ENCODE peak calls at places on chromosomes 1 and 21, in eight cellular contexts. One of them, this sample, is unnamed.

GRCh38 chr1:87202922-87203655 is 125.6 kb upstream of the LMO4 start:
- DNase-seq in lung: no peak
- DNase-seq in activated gamma-delta T cell treated with Interleukin-2 at 50 U/mL for 16 hours: no peak
- DNase-seq in NCI-H510A: no peak
- DNase-seq in HEK293T: no peak
- DNase-seq in SJCRH30: no peak
- DNase-seq in kidney tubule cell: no peak
- DNase-seq in stimulated activated CD8-positive, alpha-beta memory T cell treated with anti-CD3 and anti-CD28 coated beads, Interleukin-7, amount 100 ng/mL, for 4 hours: no peak
- DNase-seq in this sample: no peak

GRCh38 chr1:154191990-154192450 is at the start of gene TPM3:
- DNase-seq in SJCRH30: peak
- DNase-seq in HEK293T: no peak
- DNase-seq in kidney tubule cell: no peak
- DNase-seq in activated gamma-delta T cell treated with Interleukin-2 at 50 U/mL for 16 hours: no peak
- DNase-seq in NCI-H510A: no peak
- DNase-seq in lung: no peak
- DNase-seq in stimulated activated CD8-positive, alpha-beta memory T cell treated with anti-CD3 and anti-CD28 coated beads, Interleukin-7, amount 100 ng/mL, for 4 hours: no peak
- DNase-seq in this sample: no peak

GRCh38 chr21:39097335-39097861 is 85.9 kb downstream of the PSMG1 start:
- DNase-seq in HEK293T: no peak
- DNase-seq in kidney tubule cell: no peak
- DNase-seq in lung: peak
- DNase-seq in stimulated activated CD8-positive, alpha-beta memory T cell treated with anti-CD3 and anti-CD28 coated beads, Interleukin-7, amount 100 ng/mL, for 4 hours: no peak
- DNase-seq in NCI-H510A: no peak
- DNase-seq in activated gamma-delta T cell treated with Interleukin-2 at 50 U/mL for 16 hours: no peak
- DNase-seq in SJCRH30: no peak
- DNase-seq in this sample: no peak

GRCh38 chr21:39575778-39576177 is 37.0 kb upstream of the B3GALT5 start:
- DNase-seq in NCI-H510A: no peak
- DNase-seq in stimulated activated CD8-positive, alpha-beta memory T cell treated with anti-CD3 and anti-CD28 coated beads, Interleukin-7, amount 100 ng/mL, for 4 hours: no peak
- DNase-seq in kidney tubule cell: peak
- DNase-seq in lung: no peak
- DNase-seq in activated gamma-delta T cell treated with Interleukin-2 at 50 U/mL for 16 hours: no peak
- DNase-seq in HEK293T: no peak
- DNase-seq in SJCRH30: no peak
- DNase-seq in this sample: no peak

GRCh38 chr1:52159033-52159789 is 17.3 kb downstream of the ZFYVE9 start:
- DNase-seq in stimulated activated CD8-positive, alpha-beta memory T cell treated with anti-CD3 and anti-CD28 coated beads, Interleukin-7, amount 100 ng/mL, for 4 hours: no peak
- DNase-seq in SJCRH30: no peak
- DNase-seq in NCI-H510A: no peak
- DNase-seq in activated gamma-delta T cell treated with Interleukin-2 at 50 U/mL for 16 hours: no peak
- DNase-seq in lung: no peak
- DNase-seq in kidney tubule cell: peak
- DNase-seq in HEK293T: no peak
- DNase-seq in this sample: no peak

GRCh38 chr1:42392255-42392654 is 11.7 kb downstream of the RIMKLA start:
- DNase-seq in HEK293T: no peak
- DNase-seq in SJCRH30: no peak
- DNase-seq in NCI-H510A: peak
- DNase-seq in stimulated activated CD8-positive, alpha-beta memory T cell treated with anti-CD3 and anti-CD28 coated beads, Interleukin-7, amount 100 ng/mL, for 4 hours: no peak
- DNase-seq in kidney tubule cell: no peak
- DNase-seq in lung: no peak
- DNase-seq in activated gamma-delta T cell treated with Interleukin-2 at 50 U/mL for 16 hours: no peak
- DNase-seq in this sample: no peak

GRCh38 chr1:214637722-214638473 is 34.9 kb downstream of the CENPF start:
- DNase-seq in SJCRH30: no peak
- DNase-seq in HEK293T: peak
- DNase-seq in kidney tubule cell: peak
- DNase-seq in stimulated activated CD8-positive, alpha-beta memory T cell treated with anti-CD3 and anti-CD28 coated beads, Interleukin-7, amount 100 ng/mL, for 4 hours: no peak
- DNase-seq in activated gamma-delta T cell treated with Interleukin-2 at 50 U/mL for 16 hours: no peak
- DNase-seq in NCI-H510A: no peak
- DNase-seq in lung: no peak
- DNase-seq in this sample: no peak

GRCh38 chr1:18385239-18385790 is 95.4 kb upstream of the KLHDC7A start:
- DNase-seq in kidney tubule cell: no peak
- DNase-seq in SJCRH30: peak
- DNase-seq in activated gamma-delta T cell treated with Interleukin-2 at 50 U/mL for 16 hours: no peak
- DNase-seq in NCI-H510A: no peak
- DNase-seq in lung: no peak
- DNase-seq in HEK293T: no peak
- DNase-seq in stimulated activated CD8-positive, alpha-beta memory T cell treated with anti-CD3 and anti-CD28 coated beads, Interleukin-7, amount 100 ng/mL, for 4 hours: no peak
- DNase-seq in this sample: no peak

GRCh38 chr1:52658795-52659194 is 25.8 kb downstream of the SHISAL2A start:
- DNase-seq in HEK293T: no peak
- DNase-seq in stimulated activated CD8-positive, alpha-beta memory T cell treated with anti-CD3 and anti-CD28 coated beads, Interleukin-7, amount 100 ng/mL, for 4 hours: no peak
- DNase-seq in SJCRH30: no peak
- DNase-seq in NCI-H510A: no peak
- DNase-seq in kidney tubule cell: peak
- DNase-seq in activated gamma-delta T cell treated with Interleukin-2 at 50 U/mL for 16 hours: peak
- DNase-seq in lung: no peak
- DNase-seq in this sample: no peak

GRCh38 chr1:109912214-109912861 is 1.7 kb downstream of the CSF1 start:
- DNase-seq in SJCRH30: no peak
- DNase-seq in stimulated activated CD8-positive, alpha-beta memory T cell treated with anti-CD3 and anti-CD28 coated beads, Interleukin-7, amount 100 ng/mL, for 4 hours: no peak
- DNase-seq in HEK293T: no peak
- DNase-seq in NCI-H510A: no peak
- DNase-seq in activated gamma-delta T cell treated with Interleukin-2 at 50 U/mL for 16 hours: no peak
- DNase-seq in lung: no peak
- DNase-seq in kidney tubule cell: no peak
- DNase-seq in this sample: no peak

GRCh38 chr21:45542242-45542666 is at the start of gene SLC19A1:
- DNase-seq in HEK293T: peak
- DNase-seq in lung: peak
- DNase-seq in activated gamma-delta T cell treated with Interleukin-2 at 50 U/mL for 16 hours: peak
- DNase-seq in SJCRH30: peak
- DNase-seq in kidney tubule cell: peak
- DNase-seq in NCI-H510A: no peak
- DNase-seq in stimulated activated CD8-positive, alpha-beta memory T cell treated with anti-CD3 and anti-CD28 coated beads, Interleukin-7, amount 100 ng/mL, for 4 hours: peak
- DNase-seq in this sample: peak

GRCh38 chr1:160800645-160801408 is 4.9 kb downstream of the LY9 start:
- DNase-seq in NCI-H510A: no peak
- DNase-seq in lung: no peak
- DNase-seq in SJCRH30: no peak
- DNase-seq in HEK293T: no peak
- DNase-seq in activated gamma-delta T cell treated with Interleukin-2 at 50 U/mL for 16 hours: no peak
- DNase-seq in stimulated activated CD8-positive, alpha-beta memory T cell treated with anti-CD3 and anti-CD28 coated beads, Interleukin-7, amount 100 ng/mL, for 4 hours: no peak
- DNase-seq in kidney tubule cell: no peak
- DNase-seq in this sample: no peak

GRCh38 chr1:210754931-210755670 is 378.8 kb downstream of the KCNH1 start:
- DNase-seq in lung: no peak
- DNase-seq in NCI-H510A: peak
- DNase-seq in HEK293T: no peak
- DNase-seq in stimulated activated CD8-positive, alpha-beta memory T cell treated with anti-CD3 and anti-CD28 coated beads, Interleukin-7, amount 100 ng/mL, for 4 hours: no peak
- DNase-seq in kidney tubule cell: peak
- DNase-seq in activated gamma-delta T cell treated with Interleukin-2 at 50 U/mL for 16 hours: no peak
- DNase-seq in SJCRH30: peak
- DNase-seq in this sample: peak

GRCh38 chr1:207832796-207833195 is 78.1 kb downstream of the CD34 start:
- DNase-seq in lung: no peak
- DNase-seq in NCI-H510A: no peak
- DNase-seq in activated gamma-delta T cell treated with Interleukin-2 at 50 U/mL for 16 hours: no peak
- DNase-seq in HEK293T: no peak
- DNase-seq in SJCRH30: no peak
- DNase-seq in stimulated activated CD8-positive, alpha-beta memory T cell treated with anti-CD3 and anti-CD28 coated beads, Interleukin-7, amount 100 ng/mL, for 4 hours: no peak
- DNase-seq in kidney tubule cell: no peak
- DNase-seq in this sample: no peak

GRCh38 chr1:229164338-229164737 is 106.6 kb upstream of the RAB4A start:
- DNase-seq in SJCRH30: no peak
- DNase-seq in NCI-H510A: no peak
- DNase-seq in HEK293T: no peak
- DNase-seq in activated gamma-delta T cell treated with Interleukin-2 at 50 U/mL for 16 hours: no peak
- DNase-seq in stimulated activated CD8-positive, alpha-beta memory T cell treated with anti-CD3 and anti-CD28 coated beads, Interleukin-7, amount 100 ng/mL, for 4 hours: no peak
- DNase-seq in lung: no peak
- DNase-seq in kidney tubule cell: no peak
- DNase-seq in this sample: no peak

GRCh38 chr1:41476807-41477361 is 7.6 kb downstream of the EDN2 start:
- DNase-seq in NCI-H510A: peak
- DNase-seq in lung: no peak
- DNase-seq in stimulated activated CD8-positive, alpha-beta memory T cell treated with anti-CD3 and anti-CD28 coated beads, Interleukin-7, amount 100 ng/mL, for 4 hours: no peak
- DNase-seq in kidney tubule cell: peak
- DNase-seq in HEK293T: no peak
- DNase-seq in SJCRH30: no peak
- DNase-seq in activated gamma-delta T cell treated with Interleukin-2 at 50 U/mL for 16 hours: no peak
- DNase-seq in this sample: peak